ENCODE peak calls at places on chromosomes 16 and 17, in ten cellular contexts. One of them, this sample, is unnamed.

GRCh38 chr16:11833951-11834695 is 17.2 kb downstream of the RSL1D1 start:
- DNase-seq in OCI-M1: peak; percentile 62
- DNase-seq in activated T-helper 1 cell treated with anti-CD3 and anti-CD28 coated beads, Interleukin-12 subunit alpha, Interleukin-12 subunit beta, Interleukin-2, Interleukin-4 antibody, amounts not matched to agents 30 ng/mL and 10 ng/mL and 1 ng/mL, durations not matched to agents 14 hours and 24 hours and 36 hours: no peak
- DNase-seq in GM18507: no peak
- DNase-seq in ACHN: no peak
- DNase-seq in stromal cell of bone marrow: no peak
- DNase-seq in activated CD4-positive, alpha-beta T cell treated with anti-CD3 and anti-CD28 coated beads, Interleukin-2, amount 50 U/mL, for 48 hours: no peak
- DNase-seq in brain microvascular endothelial cell: peak; percentile 79
- DNase-seq in GM23338: no peak
- DNase-seq in RWPE1: peak; percentile 61
- DNase-seq in this sample: no peak

GRCh38 chr17:7587420-7587786 is 2.5 kb downstream of the SOX15 start:
- DNase-seq in ACHN: peak; percentile 71
- DNase-seq in RWPE1: peak; percentile 64
- DNase-seq in stromal cell of bone marrow: peak; percentile 90
- DNase-seq in GM23338: no peak
- DNase-seq in activated T-helper 1 cell treated with anti-CD3 and anti-CD28 coated beads, Interleukin-12 subunit alpha, Interleukin-12 subunit beta, Interleukin-2, Interleukin-4 antibody, amounts not matched to agents 30 ng/mL and 10 ng/mL and 1 ng/mL, durations not matched to agents 14 hours and 24 hours and 36 hours: no peak
- DNase-seq in OCI-M1: no peak
- DNase-seq in activated CD4-positive, alpha-beta T cell treated with anti-CD3 and anti-CD28 coated beads, Interleukin-2, amount 50 U/mL, for 48 hours: no peak
- DNase-seq in GM18507: no peak
- DNase-seq in brain microvascular endothelial cell: peak; percentile 95
- DNase-seq in this sample: no peak

GRCh38 chr17:64295146-64295545 is 32.1 kb upstream of the TEX2 start:
- DNase-seq in activated T-helper 1 cell treated with anti-CD3 and anti-CD28 coated beads, Interleukin-12 subunit alpha, Interleukin-12 subunit beta, Interleukin-2, Interleukin-4 antibody, amounts not matched to agents 30 ng/mL and 10 ng/mL and 1 ng/mL, durations not matched to agents 14 hours and 24 hours and 36 hours: no peak
- DNase-seq in ACHN: no peak
- DNase-seq in GM18507: no peak
- DNase-seq in OCI-M1: no peak
- DNase-seq in brain microvascular endothelial cell: no peak
- DNase-seq in stromal cell of bone marrow: no peak
- DNase-seq in activated CD4-positive, alpha-beta T cell treated with anti-CD3 and anti-CD28 coated beads, Interleukin-2, amount 50 U/mL, for 48 hours: no peak
- DNase-seq in GM23338: no peak
- DNase-seq in RWPE1: no peak
- DNase-seq in this sample: no peak

GRCh38 chr17:81538651-81539570 is 10.7 kb downstream of the FSCN2 start:
- DNase-seq in OCI-M1: no peak
- DNase-seq in brain microvascular endothelial cell: no peak
- DNase-seq in stromal cell of bone marrow: no peak
- DNase-seq in activated CD4-positive, alpha-beta T cell treated with anti-CD3 and anti-CD28 coated beads, Interleukin-2, amount 50 U/mL, for 48 hours: no peak
- DNase-seq in RWPE1: no peak
- DNase-seq in GM18507: no peak
- DNase-seq in ACHN: no peak
- DNase-seq in GM23338: no peak
- DNase-seq in activated T-helper 1 cell treated with anti-CD3 and anti-CD28 coated beads, Interleukin-12 subunit alpha, Interleukin-12 subunit beta, Interleukin-2, Interleukin-4 antibody, amounts not matched to agents 30 ng/mL and 10 ng/mL and 1 ng/mL, durations not matched to agents 14 hours and 24 hours and 36 hours: no peak
- DNase-seq in this sample: no peak

GRCh38 chr17:1091885-1092284 is 87.9 kb downstream of the ABR start:
- DNase-seq in RWPE1: no peak
- DNase-seq in OCI-M1: no peak
- DNase-seq in brain microvascular endothelial cell: no peak
- DNase-seq in activated T-helper 1 cell treated with anti-CD3 and anti-CD28 coated beads, Interleukin-12 subunit alpha, Interleukin-12 subunit beta, Interleukin-2, Interleukin-4 antibody, amounts not matched to agents 30 ng/mL and 10 ng/mL and 1 ng/mL, durations not matched to agents 14 hours and 24 hours and 36 hours: no peak
- DNase-seq in stromal cell of bone marrow: no peak
- DNase-seq in GM23338: no peak
- DNase-seq in GM18507: no peak
- DNase-seq in ACHN: no peak
- DNase-seq in activated CD4-positive, alpha-beta T cell treated with anti-CD3 and anti-CD28 coated beads, Interleukin-2, amount 50 U/mL, for 48 hours: no peak
- DNase-seq in this sample: no peak

GRCh38 chr17:58315281-58315711 is 13.3 kb downstream of the TSPOAP1 start:
- DNase-seq in stromal cell of bone marrow: no peak
- DNase-seq in activated T-helper 1 cell treated with anti-CD3 and anti-CD28 coated beads, Interleukin-12 subunit alpha, Interleukin-12 subunit beta, Interleukin-2, Interleukin-4 antibody, amounts not matched to agents 30 ng/mL and 10 ng/mL and 1 ng/mL, durations not matched to agents 14 hours and 24 hours and 36 hours: no peak
- DNase-seq in brain microvascular endothelial cell: no peak
- DNase-seq in ACHN: no peak
- DNase-seq in RWPE1: no peak
- DNase-seq in activated CD4-positive, alpha-beta T cell treated with anti-CD3 and anti-CD28 coated beads, Interleukin-2, amount 50 U/mL, for 48 hours: no peak
- DNase-seq in GM23338: no peak
- DNase-seq in OCI-M1: no peak
- DNase-seq in GM18507: no peak
- DNase-seq in this sample: no peak

GRCh38 chr16:11251525-11252481 is 4.2 kb downstream of the SOCS1 start:
- DNase-seq in activated CD4-positive, alpha-beta T cell treated with anti-CD3 and anti-CD28 coated beads, Interleukin-2, amount 50 U/mL, for 48 hours: peak; percentile 90
- DNase-seq in activated T-helper 1 cell treated with anti-CD3 and anti-CD28 coated beads, Interleukin-12 subunit alpha, Interleukin-12 subunit beta, Interleukin-2, Interleukin-4 antibody, amounts not matched to agents 30 ng/mL and 10 ng/mL and 1 ng/mL, durations not matched to agents 14 hours and 24 hours and 36 hours: peak; percentile 76
- DNase-seq in ACHN: no peak
- DNase-seq in stromal cell of bone marrow: no peak
- DNase-seq in RWPE1: no peak
- DNase-seq in GM23338: no peak
- DNase-seq in brain microvascular endothelial cell: peak; percentile 66
- DNase-seq in GM18507: no peak
- DNase-seq in OCI-M1: peak; percentile 72
- DNase-seq in this sample: peak; percentile 34

GRCh38 chr17:49557204-49558024 is 18.3 kb upstream of the NXPH3 start:
- DNase-seq in activated T-helper 1 cell treated with anti-CD3 and anti-CD28 coated beads, Interleukin-12 subunit alpha, Interleukin-12 subunit beta, Interleukin-2, Interleukin-4 antibody, amounts not matched to agents 30 ng/mL and 10 ng/mL and 1 ng/mL, durations not matched to agents 14 hours and 24 hours and 36 hours: peak; percentile 21
- DNase-seq in stromal cell of bone marrow: no peak
- DNase-seq in ACHN: peak; percentile 70
- DNase-seq in RWPE1: no peak
- DNase-seq in OCI-M1: peak; percentile 72
- DNase-seq in activated CD4-positive, alpha-beta T cell treated with anti-CD3 and anti-CD28 coated beads, Interleukin-2, amount 50 U/mL, for 48 hours: peak; percentile 56
- DNase-seq in GM18507: no peak
- DNase-seq in GM23338: peak; percentile 92
- DNase-seq in brain microvascular endothelial cell: peak; percentile 38
- DNase-seq in this sample: peak; percentile 85

GRCh38 chr16:78576941-78577340 is 477.5 kb downstream of the WWOX start:
- DNase-seq in activated T-helper 1 cell treated with anti-CD3 and anti-CD28 coated beads, Interleukin-12 subunit alpha, Interleukin-12 subunit beta, Interleukin-2, Interleukin-4 antibody, amounts not matched to agents 30 ng/mL and 10 ng/mL and 1 ng/mL, durations not matched to agents 14 hours and 24 hours and 36 hours: no peak
- DNase-seq in stromal cell of bone marrow: peak; percentile 6
- DNase-seq in GM18507: no peak
- DNase-seq in RWPE1: peak; percentile 75
- DNase-seq in ACHN: no peak
- DNase-seq in GM23338: no peak
- DNase-seq in brain microvascular endothelial cell: no peak
- DNase-seq in activated CD4-positive, alpha-beta T cell treated with anti-CD3 and anti-CD28 coated beads, Interleukin-2, amount 50 U/mL, for 48 hours: no peak
- DNase-seq in OCI-M1: no peak
- DNase-seq in this sample: no peak

GRCh38 chr17:56744721-56745120 is 89.0 kb downstream of the C17orf67 start:
- DNase-seq in activated CD4-positive, alpha-beta T cell treated with anti-CD3 and anti-CD28 coated beads, Interleukin-2, amount 50 U/mL, for 48 hours: no peak
- DNase-seq in activated T-helper 1 cell treated with anti-CD3 and anti-CD28 coated beads, Interleukin-12 subunit alpha, Interleukin-12 subunit beta, Interleukin-2, Interleukin-4 antibody, amounts not matched to agents 30 ng/mL and 10 ng/mL and 1 ng/mL, durations not matched to agents 14 hours and 24 hours and 36 hours: no peak
- DNase-seq in ACHN: no peak
- DNase-seq in GM18507: no peak
- DNase-seq in stromal cell of bone marrow: no peak
- DNase-seq in brain microvascular endothelial cell: no peak
- DNase-seq in OCI-M1: no peak
- DNase-seq in GM23338: no peak
- DNase-seq in RWPE1: no peak
- DNase-seq in this sample: no peak

GRCh38 chr16:69481901-69482341 is 57.5 kb downstream of the CYB5B start:
- DNase-seq in stromal cell of bone marrow: peak; percentile 66
- DNase-seq in OCI-M1: no peak
- DNase-seq in activated T-helper 1 cell treated with anti-CD3 and anti-CD28 coated beads, Interleukin-12 subunit alpha, Interleukin-12 subunit beta, Interleukin-2, Interleukin-4 antibody, amounts not matched to agents 30 ng/mL and 10 ng/mL and 1 ng/mL, durations not matched to agents 14 hours and 24 hours and 36 hours: no peak
- DNase-seq in GM18507: no peak
- DNase-seq in RWPE1: peak; percentile 38
- DNase-seq in brain microvascular endothelial cell: peak; percentile 29
- DNase-seq in GM23338: peak; percentile 47
- DNase-seq in ACHN: no peak
- DNase-seq in activated CD4-positive, alpha-beta T cell treated with anti-CD3 and anti-CD28 coated beads, Interleukin-2, amount 50 U/mL, for 48 hours: no peak
- DNase-seq in this sample: peak; percentile 50

GRCh38 chr17:73643012-73643845 is 1.0 kb downstream of the SDK2 start:
- DNase-seq in activated CD4-positive, alpha-beta T cell treated with anti-CD3 and anti-CD28 coated beads, Interleukin-2, amount 50 U/mL, for 48 hours: peak; percentile 34
- DNase-seq in ACHN: no peak
- DNase-seq in stromal cell of bone marrow: no peak
- DNase-seq in brain microvascular endothelial cell: no peak
- DNase-seq in activated T-helper 1 cell treated with anti-CD3 and anti-CD28 coated beads, Interleukin-12 subunit alpha, Interleukin-12 subunit beta, Interleukin-2, Interleukin-4 antibody, amounts not matched to agents 30 ng/mL and 10 ng/mL and 1 ng/mL, durations not matched to agents 14 hours and 24 hours and 36 hours: no peak
- DNase-seq in GM23338: peak; percentile 61
- DNase-seq in RWPE1: peak; percentile 42
- DNase-seq in GM18507: no peak
- DNase-seq in OCI-M1: no peak
- DNase-seq in this sample: peak; percentile 82

GRCh38 chr16:57720142-57720575 is 15.4 kb upstream of the KATNB1 start:
- DNase-seq in GM18507: no peak
- DNase-seq in stromal cell of bone marrow: no peak
- DNase-seq in OCI-M1: peak; percentile 69
- DNase-seq in RWPE1: peak; percentile 32
- DNase-seq in brain microvascular endothelial cell: peak; percentile 60
- DNase-seq in ACHN: peak; percentile 79
- DNase-seq in activated T-helper 1 cell treated with anti-CD3 and anti-CD28 coated beads, Interleukin-12 subunit alpha, Interleukin-12 subunit beta, Interleukin-2, Interleukin-4 antibody, amounts not matched to agents 30 ng/mL and 10 ng/mL and 1 ng/mL, durations not matched to agents 14 hours and 24 hours and 36 hours: peak; percentile 33
- DNase-seq in GM23338: peak; percentile 62
- DNase-seq in activated CD4-positive, alpha-beta T cell treated with anti-CD3 and anti-CD28 coated beads, Interleukin-2, amount 50 U/mL, for 48 hours: peak; percentile 64
- DNase-seq in this sample: peak; percentile 75

GRCh38 chr17:80105762-80106161 is 4.4 kb downstream of the GAA start:
- DNase-seq in ACHN: no peak
- DNase-seq in RWPE1: no peak
- DNase-seq in GM18507: no peak
- DNase-seq in GM23338: no peak
- DNase-seq in OCI-M1: no peak
- DNase-seq in activated CD4-positive, alpha-beta T cell treated with anti-CD3 and anti-CD28 coated beads, Interleukin-2, amount 50 U/mL, for 48 hours: no peak
- DNase-seq in activated T-helper 1 cell treated with anti-CD3 and anti-CD28 coated beads, Interleukin-12 subunit alpha, Interleukin-12 subunit beta, Interleukin-2, Interleukin-4 antibody, amounts not matched to agents 30 ng/mL and 10 ng/mL and 1 ng/mL, durations not matched to agents 14 hours and 24 hours and 36 hours: no peak
- DNase-seq in stromal cell of bone marrow: no peak
- DNase-seq in brain microvascular endothelial cell: peak; percentile 24
- DNase-seq in this sample: no peak

GRCh38 chr16:54242199-54242598 is 44.4 kb downstream of the IRX3 start:
- DNase-seq in brain microvascular endothelial cell: no peak
- DNase-seq in OCI-M1: no peak
- DNase-seq in ACHN: no peak
- DNase-seq in activated T-helper 1 cell treated with anti-CD3 and anti-CD28 coated beads, Interleukin-12 subunit alpha, Interleukin-12 subunit beta, Interleukin-2, Interleukin-4 antibody, amounts not matched to agents 30 ng/mL and 10 ng/mL and 1 ng/mL, durations not matched to agents 14 hours and 24 hours and 36 hours: no peak
- DNase-seq in RWPE1: peak; percentile 23
- DNase-seq in GM23338: peak; percentile 76
- DNase-seq in GM18507: no peak
- DNase-seq in stromal cell of bone marrow: no peak
- DNase-seq in activated CD4-positive, alpha-beta T cell treated with anti-CD3 and anti-CD28 coated beads, Interleukin-2, amount 50 U/mL, for 48 hours: no peak
- DNase-seq in this sample: peak; percentile 65

GRCh38 chr16:46688101-46688656 is 799 bp downstream of the VPS35 start:
- DNase-seq in stromal cell of bone marrow: no peak
- DNase-seq in activated T-helper 1 cell treated with anti-CD3 and anti-CD28 coated beads, Interleukin-12 subunit alpha, Interleukin-12 subunit beta, Interleukin-2, Interleukin-4 antibody, amounts not matched to agents 30 ng/mL and 10 ng/mL and 1 ng/mL, durations not matched to agents 14 hours and 24 hours and 36 hours: no peak
- DNase-seq in OCI-M1: peak; percentile 86
- DNase-seq in activated CD4-positive, alpha-beta T cell treated with anti-CD3 and anti-CD28 coated beads, Interleukin-2, amount 50 U/mL, for 48 hours: no peak
- DNase-seq in GM18507: no peak
- DNase-seq in GM23338: no peak
- DNase-seq in ACHN: no peak
- DNase-seq in RWPE1: no peak
- DNase-seq in brain microvascular endothelial cell: no peak
- DNase-seq in this sample: no peak

GRCh38 chr17:64773836-64774761 is 112.0 kb upstream of the SMURF2 start:
- DNase-seq in activated CD4-positive, alpha-beta T cell treated with anti-CD3 and anti-CD28 coated beads, Interleukin-2, amount 50 U/mL, for 48 hours: peak; percentile 20
- DNase-seq in activated T-helper 1 cell treated with anti-CD3 and anti-CD28 coated beads, Interleukin-12 subunit alpha, Interleukin-12 subunit beta, Interleukin-2, Interleukin-4 antibody, amounts not matched to agents 30 ng/mL and 10 ng/mL and 1 ng/mL, durations not matched to agents 14 hours and 24 hours and 36 hours: no peak
- DNase-seq in brain microvascular endothelial cell: peak; percentile 47
- DNase-seq in stromal cell of bone marrow: no peak
- DNase-seq in GM23338: peak; percentile 85
- DNase-seq in OCI-M1: peak; percentile 27
- DNase-seq in GM18507: no peak
- DNase-seq in RWPE1: peak; percentile 72
- DNase-seq in ACHN: peak; percentile 88
- DNase-seq in this sample: peak; percentile 87

GRCh38 chr17:39365252-39365651 is 36.2 kb downstream of the FBXL20 start:
- DNase-seq in activated CD4-positive, alpha-beta T cell treated with anti-CD3 and anti-CD28 coated beads, Interleukin-2, amount 50 U/mL, for 48 hours: no peak
- DNase-seq in brain microvascular endothelial cell: no peak
- DNase-seq in GM18507: no peak
- DNase-seq in RWPE1: no peak
- DNase-seq in activated T-helper 1 cell treated with anti-CD3 and anti-CD28 coated beads, Interleukin-12 subunit alpha, Interleukin-12 subunit beta, Interleukin-2, Interleukin-4 antibody, amounts not matched to agents 30 ng/mL and 10 ng/mL and 1 ng/mL, durations not matched to agents 14 hours and 24 hours and 36 hours: no peak
- DNase-seq in ACHN: no peak
- DNase-seq in OCI-M1: peak; percentile 35
- DNase-seq in GM23338: no peak
- DNase-seq in stromal cell of bone marrow: peak; percentile 57
- DNase-seq in this sample: no peak

GRCh38 chr16:1152123-1152638 is 725 bp upstream of the CACNA1H start:
- DNase-seq in GM18507: no peak
- DNase-seq in RWPE1: no peak
- DNase-seq in GM23338: peak; percentile 67
- DNase-seq in ACHN: no peak
- DNase-seq in OCI-M1: no peak
- DNase-seq in activated T-helper 1 cell treated with anti-CD3 and anti-CD28 coated beads, Interleukin-12 subunit alpha, Interleukin-12 subunit beta, Interleukin-2, Interleukin-4 antibody, amounts not matched to agents 30 ng/mL and 10 ng/mL and 1 ng/mL, durations not matched to agents 14 hours and 24 hours and 36 hours: peak; percentile 21
- DNase-seq in brain microvascular endothelial cell: no peak
- DNase-seq in activated CD4-positive, alpha-beta T cell treated with anti-CD3 and anti-CD28 coated beads, Interleukin-2, amount 50 U/mL, for 48 hours: peak; percentile 29
- DNase-seq in stromal cell of bone marrow: no peak
- DNase-seq in this sample: peak; percentile 80

GRCh38 chr17:21199311-21199710 is 14.7 kb downstream of the TMEM11 start:
- DNase-seq in OCI-M1: peak; percentile 98
- DNase-seq in brain microvascular endothelial cell: peak; percentile 72
- DNase-seq in RWPE1: no peak
- DNase-seq in ACHN: no peak
- DNase-seq in GM18507: no peak
- DNase-seq in GM23338: peak; percentile 78
- DNase-seq in stromal cell of bone marrow: peak; percentile 29
- DNase-seq in activated T-helper 1 cell treated with anti-CD3 and anti-CD28 coated beads, Interleukin-12 subunit alpha, Interleukin-12 subunit beta, Interleukin-2, Interleukin-4 antibody, amounts not matched to agents 30 ng/mL and 10 ng/mL and 1 ng/mL, durations not matched to agents 14 hours and 24 hours and 36 hours: no peak
- DNase-seq in activated CD4-positive, alpha-beta T cell treated with anti-CD3 and anti-CD28 coated beads, Interleukin-2, amount 50 U/mL, for 48 hours: no peak
- DNase-seq in this sample: no peak

GRCh38 chr17:41678907-41679739 is 9.6 kb upstream of the EIF1 start:
- DNase-seq in OCI-M1: peak; percentile 98
- DNase-seq in activated T-helper 1 cell treated with anti-CD3 and anti-CD28 coated beads, Interleukin-12 subunit alpha, Interleukin-12 subunit beta, Interleukin-2, Interleukin-4 antibody, amounts not matched to agents 30 ng/mL and 10 ng/mL and 1 ng/mL, durations not matched to agents 14 hours and 24 hours and 36 hours: peak; percentile 75
- DNase-seq in activated CD4-positive, alpha-beta T cell treated with anti-CD3 and anti-CD28 coated beads, Interleukin-2, amount 50 U/mL, for 48 hours: peak; percentile 71
- DNase-seq in ACHN: peak; percentile 68
- DNase-seq in stromal cell of bone marrow: peak; percentile 75
- DNase-seq in RWPE1: no peak
- DNase-seq in GM23338: no peak
- DNase-seq in brain microvascular endothelial cell: no peak
- DNase-seq in GM18507: no peak
- DNase-seq in this sample: peak; percentile 28

GRCh38 chr16:2879854-2880508 is 3.0 kb upstream of the FLYWCH2 start:
- DNase-seq in GM23338: no peak
- DNase-seq in activated T-helper 1 cell treated with anti-CD3 and anti-CD28 coated beads, Interleukin-12 subunit alpha, Interleukin-12 subunit beta, Interleukin-2, Interleukin-4 antibody, amounts not matched to agents 30 ng/mL and 10 ng/mL and 1 ng/mL, durations not matched to agents 14 hours and 24 hours and 36 hours: no peak
- DNase-seq in RWPE1: no peak
- DNase-seq in ACHN: no peak
- DNase-seq in stromal cell of bone marrow: no peak
- DNase-seq in activated CD4-positive, alpha-beta T cell treated with anti-CD3 and anti-CD28 coated beads, Interleukin-2, amount 50 U/mL, for 48 hours: no peak
- DNase-seq in brain microvascular endothelial cell: no peak
- DNase-seq in GM18507: no peak
- DNase-seq in OCI-M1: no peak
- DNase-seq in this sample: no peak